ENCODE peak calls at places on chromosomes 3 and 15, in five cellular contexts. C is adrenal gland, Y is cardiac muscle cell, A is HTR-8/SVneo, N is AG09309. Q is an unnamed sample.

GRCh38 chr15:31372635-31373091 is 46.0 kb downstream of the KLF13 start:
- DNase-seq in C (peak; percentile 71), Y (peak; percentile 93), A (peak; percentile 47), N (peak; percentile 51), Q (peak; percentile 45)

GRCh38 chr3:21624514-21624913 is 126.5 kb downstream of the ZNF385D start:
- DNase-seq in C (no peak), Y (peak; percentile 5), A (no peak), N (no peak), Q (no peak)

GRCh38 chr3:101124125-101124524 is 130.9 kb upstream of the ABI3BP start:
- DNase-seq in C (no peak), Y (no peak), A (no peak), N (no peak), Q (no peak)

GRCh38 chr3:40504636-40505430 is 1.0 kb upstream of the ZNF620 start:
- DNase-seq in C (peak; percentile 85), Y (peak; percentile 96), A (peak; percentile 67), N (peak; percentile 98), Q (no peak)

GRCh38 chr15:83559310-83559966 is 94.5 kb upstream of the ADAMTSL3 start:
- DNase-seq in C (peak; percentile 44), Y (peak; percentile 81), A (peak; percentile 57), N (peak; percentile 13), Q (peak; percentile 67)

GRCh38 chr15:57911247-57911646 is 154.3 kb downstream of the ALDH1A2 start:
- DNase-seq in C (no peak), Y (peak; percentile 75), A (no peak), N (no peak), Q (peak; percentile 15)

GRCh38 chr3:9111349-9112265 is 137.8 kb downstream of the SRGAP3 start:
- DNase-seq in C (peak; percentile 50), Y (peak; percentile 34), A (no peak), N (peak; percentile 18), Q (no peak)

GRCh38 chr3:71066356-71066755 is 517.2 kb downstream of the FOXP1 start:
- DNase-seq in C (no peak), Y (no peak), A (no peak), N (no peak), Q (no peak)

GRCh38 chr3:4235690-4236089 is 67.5 kb upstream of the SETMAR start:
- DNase-seq in C (no peak), Y (no peak), A (no peak), N (no peak), Q (no peak)

GRCh38 chr3:78140866-78141658 is 1101.2 kb downstream of the ROBO2 start:
- DNase-seq in C (no peak), Y (peak; percentile 54), A (peak; percentile 17), N (no peak), Q (no peak)

GRCh38 chr3:127367593-127367992 is 79.7 kb upstream of the PRR20G start:
- DNase-seq in C (no peak), Y (no peak), A (no peak), N (no peak), Q (no peak)

GRCh38 chr3:44363591-44363990 is 25.0 kb downstream of the TCAIM start:
- DNase-seq in C (no peak), Y (no peak), A (no peak), N (no peak), Q (no peak)

GRCh38 chr3:76570436-76571057 is 469.4 kb upstream of the ROBO2 start:
- DNase-seq in C (no peak), Y (peak; percentile 3), A (peak; percentile 8), N (no peak), Q (no peak)

GRCh38 chr3:187735837-187736236 is 9.4 kb downstream of the BCL6 start:
- DNase-seq in C (peak; percentile 32), Y (peak; percentile 10), A (no peak), N (no peak), Q (no peak)

GRCh38 chr15:69782809-69783208 is 314.9 kb downstream of the TLE3 start:
- DNase-seq in C (no peak), Y (no peak), A (no peak), N (no peak), Q (no peak)

GRCh38 chr3:39473452-39474125 is 6.1 kb downstream of the MOBP start:
- DNase-seq in C (no peak), Y (no peak), A (no peak), N (no peak), Q (no peak)

GRCh38 chr3:16048435-16049318 is 125.8 kb upstream of the GALNT15 start:
- DNase-seq in C (peak; percentile 58), Y (peak; percentile 85), A (peak; percentile 67), N (no peak), Q (peak; percentile 34)

GRCh38 chr3:128362026-128362965 is 104.4 kb downstream of the DNAJB8 start:
- DNase-seq in C (peak; percentile 64), Y (no peak), A (no peak), N (no peak), Q (no peak)

GRCh38 chr3:31077021-31077601 is 182.7 kb upstream of the GADL1 start:
- DNase-seq in C (peak; percentile 43), Y (peak; percentile 72), A (peak; percentile 37), N (peak; percentile 68), Q (no peak)

GRCh38 chr3:43709022-43709421 is 18.3 kb downstream of the ABHD5 start:
- DNase-seq in C (no peak), Y (peak; percentile 80), A (no peak), N (peak; percentile 54), Q (no peak)

GRCh38 chr15:88658972-88659931 is 20.4 kb downstream of the ISG20 start:
- DNase-seq in C (no peak), Y (peak; percentile 79), A (no peak), N (peak; percentile 16), Q (no peak)

GRCh38 chr3:138459619-138460535 is 25.5 kb downstream of the ESYT3 start:
- DNase-seq in C (no peak), Y (no peak), A (no peak), N (no peak), Q (no peak)

GRCh38 chr15:41983221-41983620 is 10.9 kb upstream of the EHD4 start:
- DNase-seq in C (no peak), Y (no peak), A (no peak), N (no peak), Q (no peak)

GRCh38 chr15:62344806-62345539 is 179.9 kb upstream of the C2CD4B start:
- DNase-seq in C (peak; percentile 38), Y (peak; percentile 52), A (peak; percentile 30), N (no peak), Q (peak; percentile 61)

GRCh38 chr3:134279466-134279865 is 28.8 kb upstream of the RYK start:
- DNase-seq in C (no peak), Y (peak; percentile 39), A (no peak), N (no peak), Q (no peak)

GRCh38 chr3:144499346-144499745 is 527.7 kb downstream of the DIPK2A start:
- DNase-seq in C (no peak), Y (peak; percentile 8), A (no peak), N (no peak), Q (no peak)

GRCh38 chr3:71163216-71163918 is 420.2 kb downstream of the FOXP1 start:
- DNase-seq in C (no peak), Y (peak; percentile 50), A (no peak), N (no peak), Q (no peak)

GRCh38 chr3:173887888-173888287 is 490.3 kb downstream of the NLGN1 start:
- DNase-seq in C (no peak), Y (no peak), A (no peak), N (no peak), Q (no peak)

GRCh38 chr3:35727179-35727578 is 87.9 kb downstream of the ARPP21 start:
- DNase-seq in C (no peak), Y (no peak), A (no peak), N (no peak), Q (no peak)